ENCODE peak calls at places on chromosomes 3 and 15, in nine cellular contexts. Y, Z, C, H, G, I, F, R and K are unnamed samples.
A peak's percentile ranks its signal among the peaks of the same experiment; 100 is the strongest.

GRCh38 chr15:99485153-99485947 is 80.4 kb upstream of the MEF2A start:
- DNase-seq in Y (no peak), Z (no peak), C (no peak), H (no peak), G (no peak), I (no peak), F (no peak), R (no peak), K (no peak)

GRCh38 chr3:42741796-42742195 is 31.3 kb downstream of the CCDC13 start:
- DNase-seq in Y (no peak), Z (no peak), C (no peak), H (no peak), G (no peak), I (no peak), F (no peak), R (no peak), K (no peak)

GRCh38 chr3:133522036-133522435 is 51.5 kb upstream of the CDV3 start:
- DNase-seq in Y (no peak), Z (no peak), C (no peak), H (no peak), G (no peak), I (no peak), F (no peak), R (no peak), K (no peak)

GRCh38 chr15:85614059-85614458 is 180.7 kb downstream of the KLHL25 start:
- DNase-seq in Y (no peak), Z (no peak), C (no peak), H (no peak), G (no peak), I (no peak), F (no peak), R (no peak), K (no peak)

GRCh38 chr15:63831041-63831440 is 2.7 kb downstream of the HERC1 start:
- DNase-seq in Y (no peak), Z (no peak), C (no peak), H (no peak), G (no peak), I (no peak), F (no peak), R (no peak), K (no peak)

GRCh38 chr3:115186351-115187148 is 39.5 kb upstream of the ZBTB20 start:
- DNase-seq in Y (no peak), Z (no peak), C (no peak), H (no peak), G (no peak), I (no peak), F (no peak), R (no peak), K (no peak)

GRCh38 chr3:149462653-149463052 is 11.8 kb upstream of the TM4SF4 start:
- DNase-seq in Y (no peak), Z (no peak), C (no peak), H (no peak), G (no peak), I (no peak), F (no peak), R (no peak), K (peak; percentile 53)

GRCh38 chr15:76208786-76209424 is 102.4 kb downstream of the ETFA start:
- DNase-seq in Y (no peak), Z (no peak), C (no peak), H (no peak), G (no peak), I (no peak), F (no peak), R (peak; percentile 25), K (no peak)

GRCh38 chr3:42803800-42804112 is 534 bp downstream of the HIGD1A start:
- DNase-seq in Y (peak; percentile 40), Z (no peak), C (peak; percentile 13), H (peak; percentile 89), G (peak; percentile 76), I (no peak), F (no peak), R (no peak), K (no peak)

GRCh38 chr3:24963762-24964625 is 464.1 kb upstream of the RARB start:
- DNase-seq in Y (no peak), Z (no peak), C (no peak), H (no peak), G (no peak), I (no peak), F (no peak), R (no peak), K (no peak)

GRCh38 chr3:121918779-121919483 is 24.7 kb downstream of the SLC15A2 start:
- DNase-seq in Y (no peak), Z (no peak), C (no peak), H (no peak), G (no peak), I (peak; percentile 58), F (no peak), R (no peak), K (no peak)